ENCODE peak calls at places on chromosomes 3 and 15, in seven cellular contexts. O, Y, W, G, C, K and M are unnamed samples.

GRCh38 chr3:117790256-117790987 is 1080.8 kb downstream of the TUSC7 start:
- DNase-seq in K (peak), G (no peak), W (no peak), Y (no peak), C (no peak), O (no peak), M (no peak)

GRCh38 chr3:98551754-98552153 is 20.0 kb downstream of the GPR15 start:
- DNase-seq in G (no peak), Y (no peak), W (no peak), C (no peak), O (no peak), K (no peak), M (no peak)

GRCh38 chr3:180646187-180646790 is 33.0 kb downstream of the CCDC39 start:
- DNase-seq in O (no peak), C (no peak), G (no peak), K (no peak), Y (no peak), W (no peak), M (no peak)

GRCh38 chr3:24060055-24060454 is 115.0 kb downstream of the NR1D2 start:
- DNase-seq in Y (peak), G (no peak), W (no peak), O (no peak), K (no peak), C (peak), M (no peak)

GRCh38 chr3:3081659-3082546 is 28.3 kb downstream of the IL5RA start:
- DNase-seq in Y (no peak), G (no peak), W (no peak), C (no peak), K (no peak), O (no peak), M (no peak)

GRCh38 chr3:183591881-183592521 is 36.5 kb upstream of the KLHL6 start:
- DNase-seq in G (no peak), C (no peak), Y (peak), K (no peak), W (no peak), O (peak), M (no peak)

GRCh38 chr3:171811913-171812321 is 1.6 kb upstream of the PLD1 start:
- DNase-seq in G (no peak), W (no peak), C (peak), O (no peak), Y (peak), K (no peak), M (no peak)

GRCh38 chr15:75206006-75206405 is 4.3 kb downstream of the C15orf39 start:
- DNase-seq in G (no peak), O (no peak), W (no peak), Y (no peak), K (no peak), C (no peak), M (no peak)

GRCh38 chr15:99117563-99118257 is 12.8 kb downstream of the SYNM start:
- DNase-seq in K (no peak), W (no peak), Y (no peak), G (no peak), O (no peak), C (no peak), M (no peak)

GRCh38 chr15:71440479-71441071 is 325.3 kb downstream of the THSD4 start:
- DNase-seq in Y (peak), O (peak), W (no peak), G (no peak), K (no peak), C (peak), M (peak)

GRCh38 chr15:57494575-57494974 is 97.1 kb upstream of the MYZAP start:
- DNase-seq in C (no peak), W (no peak), K (no peak), Y (peak), O (no peak), G (no peak), M (no peak)

GRCh38 chr3:61841111-61841845 is 279.9 kb downstream of the PTPRG start:
- DNase-seq in O (no peak), Y (no peak), K (no peak), G (no peak), C (no peak), W (no peak), M (no peak)

GRCh38 chr15:85047271-85047948 is 65.8 kb downstream of the PDE8A start:
- DNase-seq in W (no peak), O (no peak), G (peak), C (peak), Y (peak), K (no peak), M (peak)
- H3K4me3 ChIP-seq in W (peak), O (no peak), G (no peak), C (no peak), Y (no peak), K (no peak), M (peak)

DNA sequence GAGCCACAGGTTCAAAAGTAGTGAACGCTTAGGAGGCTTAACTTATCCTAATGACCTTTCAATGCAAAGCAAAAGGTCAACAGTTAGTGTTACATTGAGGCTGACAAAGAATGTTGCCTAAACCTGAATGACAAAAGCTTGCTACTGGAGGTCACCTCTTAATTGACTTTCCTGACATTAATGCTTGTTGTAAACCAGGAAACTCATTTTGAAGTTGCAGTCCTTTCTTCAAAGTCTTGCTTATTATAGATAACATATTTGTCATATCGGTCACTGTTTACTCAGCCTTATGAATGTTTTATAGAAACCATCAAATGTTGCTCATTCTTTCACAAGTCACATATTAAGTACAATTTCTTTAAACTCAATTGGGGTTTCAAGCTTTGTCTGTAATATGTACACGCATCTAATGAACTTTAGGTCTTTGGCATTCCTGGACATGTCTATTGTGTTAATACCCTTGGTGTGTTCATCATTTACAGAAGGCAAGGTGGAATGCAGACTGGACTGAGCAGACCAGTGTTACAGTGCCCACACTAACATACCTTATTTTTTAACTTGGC is 488.2 kb upstream of the NECTIN3 start:
- DNase-seq in W (no peak), G (no peak), K (peak), C (no peak), O (no peak), Y (no peak), M (no peak)
- H3K4me3 ChIP-seq in W (no peak), G (no peak), K (no peak), C (no peak), O (no peak), Y (no peak), M (no peak)

GRCh38 chr15:90598053-90598577 is 68.4 kb downstream of the CRTC3 start:
- DNase-seq in Y (peak), G (no peak), O (no peak), C (no peak), K (no peak), W (peak), M (no peak)

GRCh38 chr15:90598679-90599078 is 69.0 kb downstream of the CRTC3 start:
- DNase-seq in Y (no peak), G (no peak), K (no peak), O (no peak), C (no peak), W (no peak), M (no peak)

GRCh38 chr15:90599116-90599515 is 69.4 kb downstream of the CRTC3 start:
- DNase-seq in C (no peak), W (no peak), K (no peak), G (no peak), O (no peak), Y (no peak), M (no peak)

GRCh38 chr15:90596943-90597342 is 67.2 kb downstream of the CRTC3 start:
- DNase-seq in G (no peak), K (no peak), W (no peak), Y (peak), O (no peak), C (no peak), M (no peak)

GRCh38 chr15:90597477-90598052 is 67.8 kb downstream of the CRTC3 start:
- DNase-seq in O (peak), G (no peak), W (no peak), K (no peak), Y (no peak), C (no peak), M (no peak)
- H3K4me3 ChIP-seq in O (peak), G (no peak), W (no peak), K (no peak), Y (no peak), C (no peak), M (no peak)

DNA sequence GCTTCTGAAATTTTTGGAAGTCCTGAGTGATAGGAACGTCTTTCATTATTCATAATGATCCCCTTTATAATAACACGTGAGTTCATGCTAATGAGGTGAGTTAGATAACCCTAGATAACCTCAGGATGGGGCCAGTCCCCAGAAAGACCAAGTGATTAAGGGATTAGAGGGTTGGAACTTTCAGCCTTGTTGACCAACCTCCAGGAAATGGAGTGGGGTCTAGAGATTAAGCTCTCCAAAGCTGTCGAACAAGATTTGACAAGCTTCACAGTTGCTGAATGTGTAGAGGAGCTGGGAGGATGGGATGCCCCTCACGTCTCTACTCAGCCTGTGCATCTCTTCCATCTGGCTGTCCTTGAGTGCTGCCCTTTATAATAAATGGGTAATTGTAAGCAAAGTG is 107.1 kb downstream of the ZMAT3 start:
- DNase-seq in Y (no peak), C (no peak), G (no peak), O (no peak), K (no peak), W (no peak), M (no peak)
- H3K4me3 ChIP-seq in Y (no peak), C (no peak), G (no peak), O (no peak), K (no peak), W (no peak), M (no peak)

DNA sequence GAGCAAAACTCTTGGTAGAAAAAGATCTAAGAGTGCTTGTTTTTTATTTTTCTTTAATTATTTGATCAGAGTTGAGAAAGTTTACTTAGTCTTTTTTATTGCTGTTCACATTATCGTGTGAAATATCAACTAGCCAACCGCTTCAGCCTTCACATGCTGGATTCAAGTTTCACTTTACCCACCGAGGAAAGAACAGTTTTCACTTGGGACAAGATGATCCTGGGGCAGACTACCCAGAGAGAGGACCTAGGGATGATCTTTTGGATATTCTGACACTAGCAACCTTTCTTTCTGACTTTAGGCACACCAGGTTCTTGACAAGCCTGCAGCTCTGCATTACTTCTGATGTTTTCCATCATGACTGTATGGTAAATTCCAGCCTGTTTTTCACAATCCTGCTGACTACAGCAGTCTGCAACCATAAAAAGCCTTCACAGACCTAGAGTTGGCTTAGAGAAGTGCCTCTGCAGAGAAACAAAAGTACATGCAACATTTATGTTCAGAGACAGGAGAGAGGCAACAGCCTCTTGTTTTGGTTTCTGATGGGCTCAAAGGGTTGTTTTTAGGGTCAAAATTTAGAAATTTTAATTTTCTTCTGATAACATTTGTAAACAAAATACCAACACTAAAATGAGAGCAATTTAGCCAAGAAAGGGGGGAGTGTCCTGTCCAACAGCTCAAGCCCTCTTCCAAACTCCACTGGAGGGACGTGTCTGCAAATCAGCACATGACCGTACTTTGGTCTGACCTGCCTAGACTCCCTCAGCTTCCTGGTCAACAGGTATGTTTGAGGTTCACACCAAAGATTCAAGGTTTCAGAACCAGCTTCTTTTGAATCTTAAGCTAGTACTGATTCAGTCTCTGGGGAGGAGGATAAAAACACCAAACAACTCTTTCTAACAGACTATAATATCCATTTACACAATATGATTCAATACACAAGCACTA is 861 bp downstream of the ABI3BP start:
- DNase-seq in K (no peak), C (no peak), G (no peak), W (no peak), O (no peak), Y (peak), M (peak)
- H3K4me3 ChIP-seq in K (no peak), C (peak), G (peak), W (peak), O (no peak), Y (peak), M (peak)

DNA sequence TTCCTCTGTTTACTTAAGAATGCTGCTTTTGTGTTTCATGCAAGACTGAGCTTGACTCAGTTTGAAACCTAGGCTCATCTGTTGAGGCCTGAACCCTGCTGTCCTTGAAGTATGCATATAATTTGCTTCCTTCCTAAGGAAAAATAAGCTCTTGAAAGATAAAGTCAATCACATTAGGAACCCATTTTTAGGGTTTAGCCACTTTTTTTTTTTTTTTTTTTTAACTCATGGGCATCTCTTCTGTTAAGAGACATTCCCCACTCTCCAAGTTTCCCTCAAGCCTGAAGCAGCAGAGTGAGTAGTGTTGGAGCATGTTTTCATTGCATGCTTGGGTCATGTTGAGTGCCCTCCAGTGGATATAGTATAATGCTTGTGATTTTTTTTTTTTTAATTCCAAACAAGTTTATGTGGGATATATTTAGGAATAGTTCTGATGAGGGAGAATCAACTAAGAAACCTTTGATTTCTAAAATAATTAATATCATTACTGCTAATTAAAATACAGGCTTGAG is 3.6 kb downstream of the CTNNB1 start:
- DNase-seq in O (no peak), K (no peak), W (no peak), Y (peak), G (peak), C (no peak), M (peak)
- H3K4me3 ChIP-seq in O (peak), K (no peak), W (peak), Y (no peak), G (no peak), C (no peak), M (peak)